ENCODE peak calls at places on chromosomes 12 and 14, in seven cellular contexts. U, J, L, E, O, M and Q are unnamed samples. For H3K4me1, the result is how much of the 10 kb centered on the place peaks cover.

GRCh38 chr14:33777651-33778050 is 173.2 kb downstream of the EGLN3 start:
- DNase-seq in U (no peak), J (no peak), L (no peak), E (no peak), O (no peak), M (no peak), Q (no peak)

GRCh38 chr14:92657457-92658142 is 90.8 kb downstream of the LGMN start:
- DNase-seq in U (no peak), J (no peak), L (peak), E (no peak), O (no peak), M (no peak), Q (no peak)

GRCh38 chr12:47811581-47812484 is 7.9 kb downstream of the HDAC7 start:
- DNase-seq in U (no peak), J (no peak), L (peak), E (no peak), O (no peak), M (no peak), Q (no peak)

GRCh38 chr12:1217191-1217949 is 226.3 kb downstream of the ERC1 start:
- DNase-seq in U (no peak), J (no peak), L (no peak), E (no peak), O (no peak), M (no peak), Q (no peak)

GRCh38 chr12:27779837-27780611 is at the start of the genes KLHL42 and MANSC4:
- DNase-seq in U (peak), J (peak), L (peak), E (peak), O (no peak), M (peak), Q (peak)

GRCh38 chr14:57060276-57060956 is 208.3 kb downstream of the EXOC5 start:
- DNase-seq in U (peak), J (peak), L (no peak), E (no peak), O (no peak), M (no peak), Q (no peak)

GRCh38 chr12:85805654-85806053 is 30.6 kb downstream of the RASSF9 start:
- DNase-seq in U (no peak), J (no peak), L (no peak), E (no peak), O (no peak), M (no peak), Q (no peak)

GRCh38 chr12:94204647-94205247 is 56.4 kb downstream of the PLXNC1 start:
- DNase-seq in U (peak), J (peak), L (no peak), E (no peak), O (no peak), M (no peak), Q (peak)

GRCh38 chr14:101968186-101968585 is 3.8 kb downstream of the DYNC1H1 start:
- DNase-seq in U (no peak), J (no peak), L (no peak), E (no peak), O (no peak), M (no peak), Q (no peak)
- H3K4me1 ChIP-seq in U (under half), J (under half), L (under half), E (under half), O (under half), M (half or more), Q (under half)

GRCh38 chr14:100018482-100018881 is 46.7 kb upstream of the EVL start:
- DNase-seq in U (no peak), J (peak), L (no peak), E (no peak), O (no peak), M (no peak), Q (no peak)

GRCh38 chr14:100019156-100019882 is 45.9 kb upstream of the EVL start:
- DNase-seq in U (peak), J (peak), L (no peak), E (peak), O (no peak), M (peak), Q (no peak)

GRCh38 chr14:100020623-100021022 is 44.6 kb upstream of the EVL start:
- DNase-seq in U (no peak), J (no peak), L (no peak), E (no peak), O (no peak), M (no peak), Q (no peak)

GRCh38 chr14:100025111-100025510 is 40.1 kb upstream of the EVL start:
- DNase-seq in U (peak), J (peak), L (no peak), E (peak), O (peak), M (peak), Q (no peak)

GRCh38 chr14:100022772-100023451 is 42.3 kb upstream of the EVL start:
- DNase-seq in U (no peak), J (peak), L (peak), E (no peak), O (no peak), M (no peak), Q (no peak)
- H3K4me1 ChIP-seq in U (under half), J (under half), L (under half), E (under half), O (under half), M (under half), Q (under half)

GRCh38 chr12:109589240-109589590 is 15.6 kb downstream of the MVK start:
- DNase-seq in U (no peak), J (no peak), L (no peak), E (no peak), O (no peak), M (no peak), Q (no peak)
- H3K4me1 ChIP-seq in U (under half), J (under half), L (under half), E (under half), O (under half), M (under half), Q (under half)

DNA sequence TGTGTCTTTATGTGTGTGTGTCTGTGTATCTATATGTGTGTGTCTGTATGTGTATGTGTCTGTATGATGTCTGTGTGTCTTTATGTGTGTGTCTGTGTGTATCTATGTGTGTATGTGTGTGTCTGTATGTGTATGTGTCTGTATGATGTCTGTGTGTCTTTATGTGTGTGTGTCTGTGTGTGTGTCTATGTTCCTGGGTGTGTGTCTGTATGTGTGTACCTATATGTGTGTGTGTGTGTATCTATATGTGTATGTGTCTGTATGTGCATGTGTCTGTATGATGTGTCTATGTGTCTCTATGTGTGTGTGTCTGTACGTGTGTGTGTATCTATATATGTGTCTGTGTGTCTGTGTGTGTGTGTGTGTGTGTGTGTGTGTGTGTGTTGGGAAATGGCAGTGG is 19.0 kb upstream of the CD9 start:
- DNase-seq in U (no peak), J (no peak), L (no peak), E (no peak), O (no peak), M (no peak), Q (no peak)
- H3K4me1 ChIP-seq in U (under half), J (under half), L (under half), E (under half), O (half or more), M (under half), Q (under half)

GRCh38 chr14:75982724-75983358 is 1.0 kb upstream of the TGFB3 start:
- DNase-seq in U (no peak), J (no peak), L (peak), E (no peak), O (no peak), M (peak), Q (no peak)
- H3K4me1 ChIP-seq in U (under half), J (under half), L (half or more), E (under half), O (under half), M (under half), Q (under half)

GRCh38 chr12:15774819-15775218 is 14.4 kb downstream of the EPS8 start:
- DNase-seq in U (no peak), J (no peak), L (no peak), E (no peak), O (no peak), M (no peak), Q (no peak)
- H3K4me1 ChIP-seq in U (under half), J (under half), L (under half), E (under half), O (under half), M (half or more), Q (under half)

DNA sequence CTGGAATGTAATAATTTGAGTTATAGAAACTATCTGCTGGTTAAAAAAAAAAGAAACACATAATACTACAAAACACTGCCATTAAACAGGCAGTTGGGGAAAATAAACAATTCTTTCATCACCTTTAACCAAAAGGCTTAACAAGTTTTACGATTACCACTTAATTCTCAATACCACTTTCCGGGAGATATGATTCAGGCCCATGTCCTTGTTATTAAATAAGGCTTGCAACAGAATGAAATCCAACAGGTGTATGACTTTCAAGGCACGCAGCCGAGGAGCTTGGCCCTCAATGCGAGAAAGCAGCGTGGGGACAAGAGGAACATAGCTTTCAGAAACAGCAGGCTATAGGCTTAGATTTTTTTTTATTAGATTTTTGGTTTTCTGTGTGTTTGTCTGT is 5.6 kb upstream of the GLRX5 start:
- DNase-seq in U (no peak), J (no peak), L (no peak), E (no peak), O (no peak), M (no peak), Q (no peak)
- H3K4me1 ChIP-seq in U (under half), J (under half), L (half or more), E (under half), O (half or more), M (under half), Q (half or more)

GRCh38 chr12:116155383-116155782 is 122.1 kb downstream of the MED13L start:
- DNase-seq in U (no peak), J (no peak), L (no peak), E (no peak), O (no peak), M (no peak), Q (no peak)

GRCh38 chr12:116159175-116159574 is 118.3 kb downstream of the MED13L start:
- DNase-seq in U (no peak), J (no peak), L (no peak), E (no peak), O (no peak), M (no peak), Q (no peak)

GRCh38 chr12:116153983-116154382 is 123.5 kb downstream of the MED13L start:
- DNase-seq in U (peak), J (no peak), L (no peak), E (no peak), O (no peak), M (no peak), Q (no peak)

GRCh38 chr12:116157845-116158267 is 119.6 kb downstream of the MED13L start:
- DNase-seq in U (peak), J (no peak), L (no peak), E (no peak), O (no peak), M (no peak), Q (no peak)

GRCh38 chr12:116156614-116157013 is 120.9 kb downstream of the MED13L start:
- DNase-seq in U (no peak), J (no peak), L (no peak), E (no peak), O (no peak), M (no peak), Q (no peak)
- H3K4me1 ChIP-seq in U (under half), J (under half), L (half or more), E (under half), O (under half), M (half or more), Q (under half)

GRCh38 chr14:91354979-91355685 is 62.5 kb downstream of the CCDC88C start:
- DNase-seq in U (peak), J (no peak), L (no peak), E (no peak), O (no peak), M (peak), Q (no peak)

GRCh38 chr14:91352696-91353692 is 64.6 kb downstream of the CCDC88C start:
- DNase-seq in U (no peak), J (no peak), L (no peak), E (no peak), O (no peak), M (no peak), Q (no peak)

GRCh38 chr14:91352101-91352500 is 65.5 kb downstream of the CCDC88C start:
- DNase-seq in U (peak), J (no peak), L (no peak), E (no peak), O (no peak), M (no peak), Q (no peak)

GRCh38 chr14:91356218-91356763 is 61.3 kb downstream of the CCDC88C start:
- DNase-seq in U (no peak), J (no peak), L (no peak), E (no peak), O (no peak), M (no peak), Q (no peak)

GRCh38 chr14:91354221-91354916 is 63.3 kb downstream of the CCDC88C start:
- DNase-seq in U (no peak), J (no peak), L (no peak), E (no peak), O (no peak), M (no peak), Q (no peak)
- H3K4me1 ChIP-seq in U (under half), J (under half), L (under half), E (under half), O (under half), M (under half), Q (half or more)